ENCODE peak calls at places on chromosomes 5 and 9, in eight cellular contexts. One of them, this sample, is unnamed.

GRCh38 chr5:60101561-60101960 is 208.0 kb upstream of the PDE4D start:
- DNase-seq in transverse colon: no peak
- DNase-seq in GM12891: no peak
- DNase-seq in tibial nerve: no peak
- DNase-seq in Peyer's patch: no peak
- DNase-seq in uterus: no peak
- DNase-seq in HCT116: no peak
- DNase-seq in heart left ventricle: no peak
- DNase-seq in this sample: no peak

GRCh38 chr5:38923661-38924451 is 78.0 kb downstream of the OSMR start:
- DNase-seq in Peyer's patch: no peak
- DNase-seq in GM12891: no peak
- DNase-seq in uterus: no peak
- DNase-seq in HCT116: no peak
- DNase-seq in transverse colon: no peak
- DNase-seq in heart left ventricle: no peak
- DNase-seq in tibial nerve: no peak
- DNase-seq in this sample: no peak

GRCh38 chr5:133485468-133485867 is 126.9 kb downstream of the FSTL4 start:
- DNase-seq in heart left ventricle: no peak
- DNase-seq in uterus: no peak
- DNase-seq in Peyer's patch: no peak
- DNase-seq in transverse colon: no peak
- DNase-seq in GM12891: no peak
- DNase-seq in HCT116: no peak
- DNase-seq in tibial nerve: no peak
- DNase-seq in this sample: no peak

GRCh38 chr5:113058706-113059226 is 82.2 kb downstream of the DCP2 start:
- DNase-seq in GM12891: no peak
- DNase-seq in heart left ventricle: no peak
- DNase-seq in transverse colon: no peak
- DNase-seq in Peyer's patch: no peak
- DNase-seq in uterus: no peak
- DNase-seq in tibial nerve: no peak
- DNase-seq in HCT116: no peak
- DNase-seq in this sample: no peak

GRCh38 chr5:14153932-14154646 is 10.9 kb downstream of the TRIO start:
- DNase-seq in uterus: peak; percentile 81
- DNase-seq in transverse colon: peak; percentile 78
- DNase-seq in HCT116: no peak
- DNase-seq in tibial nerve: no peak
- DNase-seq in Peyer's patch: peak; percentile 69
- DNase-seq in GM12891: no peak
- DNase-seq in heart left ventricle: peak; percentile 81
- DNase-seq in this sample: no peak

GRCh38 chr9:129381481-129381957 is 203.5 kb upstream of the IER5L start:
- DNase-seq in transverse colon: no peak
- DNase-seq in Peyer's patch: no peak
- DNase-seq in heart left ventricle: no peak
- DNase-seq in tibial nerve: no peak
- DNase-seq in HCT116: no peak
- DNase-seq in uterus: no peak
- DNase-seq in GM12891: no peak
- DNase-seq in this sample: no peak

GRCh38 chr9:33044677-33045282 is 19.7 kb downstream of the DNAJA1 start:
- DNase-seq in GM12891: no peak
- DNase-seq in transverse colon: peak; percentile 48
- DNase-seq in heart left ventricle: peak; percentile 34
- DNase-seq in Peyer's patch: peak; percentile 56
- DNase-seq in uterus: no peak
- DNase-seq in tibial nerve: no peak
- DNase-seq in HCT116: no peak
- DNase-seq in this sample: no peak

GRCh38 chr9:34559616-34560546 is 29.6 kb downstream of the CNTFR start:
- DNase-seq in tibial nerve: no peak
- DNase-seq in GM12891: no peak
- DNase-seq in heart left ventricle: peak; percentile 38
- DNase-seq in HCT116: no peak
- DNase-seq in Peyer's patch: peak; percentile 82
- DNase-seq in uterus: no peak
- DNase-seq in transverse colon: peak; percentile 60
- DNase-seq in this sample: peak; percentile 47

GRCh38 chr5:151531581-151531980 is 59.5 kb downstream of the FAT2 start:
- DNase-seq in GM12891: no peak
- DNase-seq in Peyer's patch: no peak
- DNase-seq in HCT116: no peak
- DNase-seq in tibial nerve: no peak
- DNase-seq in transverse colon: no peak
- DNase-seq in heart left ventricle: no peak
- DNase-seq in uterus: no peak
- DNase-seq in this sample: no peak

GRCh38 chr9:121841771-121842611 is 190.6 kb downstream of the DAB2IP start:
- DNase-seq in transverse colon: no peak
- DNase-seq in HCT116: no peak
- DNase-seq in tibial nerve: no peak
- DNase-seq in uterus: peak; percentile 15
- DNase-seq in heart left ventricle: no peak
- DNase-seq in GM12891: no peak
- DNase-seq in Peyer's patch: no peak
- DNase-seq in this sample: no peak

GRCh38 chr9:71690058-71690691 is 78.1 kb downstream of the CEMIP2 start:
- DNase-seq in GM12891: no peak
- DNase-seq in tibial nerve: no peak
- DNase-seq in transverse colon: no peak
- DNase-seq in HCT116: no peak
- DNase-seq in uterus: no peak
- DNase-seq in Peyer's patch: no peak
- DNase-seq in heart left ventricle: no peak
- DNase-seq in this sample: no peak

GRCh38 chr9:112884086-112884485 is 6.6 kb downstream of the SLC46A2 start:
- DNase-seq in GM12891: no peak
- DNase-seq in transverse colon: no peak
- DNase-seq in tibial nerve: no peak
- DNase-seq in Peyer's patch: no peak
- DNase-seq in uterus: no peak
- DNase-seq in HCT116: no peak
- DNase-seq in heart left ventricle: no peak
- DNase-seq in this sample: peak; percentile 82

GRCh38 chr5:8436919-8437318 is 568.0 kb downstream of the MTRR start:
- DNase-seq in GM12891: no peak
- DNase-seq in tibial nerve: no peak
- DNase-seq in transverse colon: no peak
- DNase-seq in Peyer's patch: no peak
- DNase-seq in HCT116: no peak
- DNase-seq in heart left ventricle: peak; percentile 21
- DNase-seq in uterus: no peak
- DNase-seq in this sample: no peak

DNA sequence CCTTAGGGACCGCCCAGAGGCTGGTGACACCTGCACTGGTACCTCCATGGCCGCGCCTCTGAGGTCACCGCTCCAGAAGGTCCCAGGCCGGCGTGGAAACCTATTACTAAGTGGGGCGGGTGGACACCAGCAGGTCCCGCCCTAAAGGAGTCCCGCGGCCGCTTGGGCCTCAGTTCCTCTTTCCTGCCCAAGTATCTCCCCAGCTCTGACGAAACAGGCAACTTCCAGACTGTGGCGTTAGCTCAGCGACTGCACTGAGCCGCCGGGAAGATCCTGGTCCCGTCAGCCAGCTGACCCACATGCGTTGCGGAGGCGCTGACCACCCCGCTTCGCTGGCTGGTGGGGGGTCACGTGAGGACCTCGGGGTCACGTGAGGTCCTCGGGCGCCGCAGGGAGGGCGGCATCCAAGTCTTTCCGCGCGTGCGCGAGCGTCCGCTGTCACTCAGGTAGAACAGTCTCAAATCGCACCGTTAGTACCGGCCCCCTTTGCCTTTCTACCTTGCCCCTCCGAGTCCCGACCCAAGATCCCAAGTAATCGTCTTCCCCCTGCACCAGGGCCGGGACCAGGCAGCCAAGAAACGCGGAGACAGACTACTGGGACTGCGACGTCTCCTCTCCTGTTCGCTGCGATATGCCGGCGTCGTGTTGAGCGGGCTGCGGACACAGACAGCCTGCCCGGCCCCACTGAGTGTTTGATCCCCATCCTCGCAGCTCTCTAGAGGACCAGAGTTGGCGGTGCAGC is 53.7 kb upstream of the KDM4C start:
- DNase-seq in GM12891: peak; percentile 57
- DNase-seq in heart left ventricle: peak; percentile 92
- DNase-seq in HCT116: no peak
- DNase-seq in transverse colon: peak; percentile 91
- DNase-seq in Peyer's patch: peak; percentile 80
- DNase-seq in uterus: peak; percentile 72
- DNase-seq in tibial nerve: peak; percentile 51
- DNase-seq in this sample: no peak
- TF ChIP-seq POLR2A in GM12891: no peak
- TF ChIP-seq POLR2A in heart left ventricle: no peak
- TF ChIP-seq POLR2A in HCT116: no peak
- TF ChIP-seq POLR2A in transverse colon: peak; percentile 63
- TF ChIP-seq POLR2A in Peyer's patch: peak; percentile 72
- TF ChIP-seq POLR2A in uterus: peak; percentile 34
- TF ChIP-seq POLR2A in tibial nerve: peak; percentile 8
- TF ChIP-seq POLR2A in this sample: no peak

GRCh38 chr9:134047868-134048581 is 19.8 kb downstream of the BRD3 start:
- DNase-seq in GM12891: no peak
- DNase-seq in HCT116: no peak
- DNase-seq in transverse colon: no peak
- DNase-seq in Peyer's patch: no peak
- DNase-seq in heart left ventricle: no peak
- DNase-seq in tibial nerve: no peak
- DNase-seq in uterus: no peak
- DNase-seq in this sample: no peak

GRCh38 chr9:134045841-134046544 is 20.7 kb downstream of the BRD3OS start:
- DNase-seq in uterus: no peak
- DNase-seq in heart left ventricle: no peak
- DNase-seq in GM12891: no peak
- DNase-seq in transverse colon: no peak
- DNase-seq in Peyer's patch: no peak
- DNase-seq in HCT116: no peak
- DNase-seq in tibial nerve: no peak
- DNase-seq in this sample: no peak

GRCh38 chr9:134046894-134047681 is 20.7 kb downstream of the BRD3 start:
- DNase-seq in uterus: no peak
- DNase-seq in GM12891: no peak
- DNase-seq in heart left ventricle: no peak
- DNase-seq in Peyer's patch: no peak
- DNase-seq in tibial nerve: no peak
- DNase-seq in HCT116: no peak
- DNase-seq in transverse colon: no peak
- DNase-seq in this sample: no peak

GRCh38 chr9:134043531-134043988 is 18.3 kb downstream of the BRD3OS start:
- DNase-seq in transverse colon: no peak
- DNase-seq in heart left ventricle: no peak
- DNase-seq in uterus: no peak
- DNase-seq in Peyer's patch: no peak
- DNase-seq in tibial nerve: no peak
- DNase-seq in HCT116: no peak
- DNase-seq in GM12891: no peak
- DNase-seq in this sample: no peak

DNA sequence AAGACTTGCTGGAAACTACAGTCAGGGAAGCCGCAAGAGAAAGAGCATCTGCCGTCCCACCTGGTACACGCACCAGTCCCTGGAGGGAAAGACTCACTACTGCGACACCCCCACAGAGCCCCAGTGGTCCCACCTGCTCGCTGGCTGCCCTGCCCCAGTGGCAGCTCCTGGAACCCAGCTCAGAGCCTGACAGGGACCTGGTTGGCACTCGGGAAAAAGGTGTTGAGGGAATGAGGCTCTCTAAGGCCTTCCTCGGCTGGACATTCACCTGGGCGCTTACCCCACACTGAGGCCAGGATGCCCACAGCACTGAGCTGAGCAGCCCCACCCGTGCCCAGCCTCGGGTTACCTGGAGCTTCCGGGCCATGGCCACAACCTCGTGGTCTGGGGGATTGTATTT is 19.7 kb downstream of the BRD3OS start:
- DNase-seq in HCT116: no peak
- DNase-seq in uterus: no peak
- DNase-seq in GM12891: no peak
- DNase-seq in tibial nerve: no peak
- DNase-seq in transverse colon: no peak
- DNase-seq in heart left ventricle: no peak
- DNase-seq in Peyer's patch: no peak
- DNase-seq in this sample: no peak
- TF ChIP-seq POLR2A in HCT116: no peak
- TF ChIP-seq POLR2A in uterus: no peak
- TF ChIP-seq POLR2A in GM12891: no peak
- TF ChIP-seq POLR2A in tibial nerve: no peak
- TF ChIP-seq POLR2A in transverse colon: no peak
- TF ChIP-seq POLR2A in heart left ventricle: no peak
- TF ChIP-seq POLR2A in Peyer's patch: no peak
- TF ChIP-seq POLR2A in this sample: no peak

DNA sequence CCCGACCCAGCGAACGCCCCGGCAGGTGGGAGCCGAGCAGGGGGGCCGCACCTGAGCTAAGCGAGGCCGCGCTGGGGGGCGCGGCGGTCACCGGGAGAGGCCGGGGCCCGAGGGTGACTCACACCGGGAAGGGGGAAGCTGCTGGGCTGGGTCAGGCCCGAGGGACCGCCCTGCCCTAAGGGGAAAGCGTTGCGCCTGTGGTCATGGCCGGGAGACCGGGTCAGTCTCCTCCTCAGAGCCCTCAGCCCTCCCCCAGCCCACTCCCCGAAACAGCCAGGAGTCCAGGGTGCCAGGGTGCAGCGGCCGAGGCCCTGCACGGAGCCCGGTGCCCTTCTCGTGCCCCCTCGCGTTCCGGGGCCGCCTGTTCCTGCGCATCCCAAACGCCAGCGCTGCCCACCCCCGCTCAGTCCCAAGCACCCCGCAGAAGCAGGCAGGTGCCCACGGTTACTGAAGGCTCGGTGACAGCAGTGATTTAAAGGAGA is 658 bp downstream of the NOXA1 start:
- DNase-seq in Peyer's patch: peak; percentile 77
- DNase-seq in transverse colon: peak; percentile 81
- DNase-seq in GM12891: no peak
- DNase-seq in HCT116: no peak
- DNase-seq in heart left ventricle: no peak
- DNase-seq in uterus: peak; percentile 61
- DNase-seq in tibial nerve: no peak
- DNase-seq in this sample: peak; percentile 93
- TF ChIP-seq POLR2A in Peyer's patch: peak; percentile 52
- TF ChIP-seq POLR2A in transverse colon: peak; percentile 66
- TF ChIP-seq POLR2A in GM12891: no peak
- TF ChIP-seq POLR2A in HCT116: no peak
- TF ChIP-seq POLR2A in heart left ventricle: no peak
- TF ChIP-seq POLR2A in uterus: no peak
- TF ChIP-seq POLR2A in tibial nerve: no peak
- TF ChIP-seq POLR2A in this sample: no peak

DNA sequence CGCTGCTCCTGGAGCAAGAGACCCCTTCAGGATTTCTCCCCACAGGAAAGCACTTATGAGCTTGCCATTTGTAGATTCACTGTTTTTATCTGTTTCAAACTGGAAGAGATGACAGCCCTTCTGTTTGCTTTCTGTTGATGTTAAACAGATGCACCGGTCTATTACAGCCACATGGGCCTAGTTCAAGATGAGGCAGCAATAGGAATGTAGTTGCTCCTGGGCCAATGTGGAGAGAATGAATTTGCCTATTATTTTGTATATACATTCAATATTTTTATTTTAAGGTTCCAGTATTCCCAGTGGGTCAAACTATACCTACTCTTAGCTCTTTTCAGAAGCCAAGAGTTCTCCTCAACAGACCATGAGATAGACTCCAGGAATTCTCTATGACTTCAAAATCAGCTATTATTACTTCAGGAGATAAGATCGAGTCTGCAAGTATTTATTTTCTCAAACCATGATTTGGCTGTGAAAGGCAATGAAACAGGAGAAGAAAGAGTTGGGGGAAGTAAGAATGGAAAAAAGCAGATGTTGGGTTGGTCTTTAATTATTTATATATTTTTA is 461.6 kb downstream of the RASEF start:
- DNase-seq in HCT116: no peak
- DNase-seq in tibial nerve: no peak
- DNase-seq in Peyer's patch: no peak
- DNase-seq in GM12891: no peak
- DNase-seq in transverse colon: no peak
- DNase-seq in heart left ventricle: no peak
- DNase-seq in uterus: peak; percentile 26
- DNase-seq in this sample: no peak
- TF ChIP-seq POLR2A in HCT116: no peak
- TF ChIP-seq POLR2A in tibial nerve: no peak
- TF ChIP-seq POLR2A in Peyer's patch: no peak
- TF ChIP-seq POLR2A in GM12891: no peak
- TF ChIP-seq POLR2A in transverse colon: no peak
- TF ChIP-seq POLR2A in heart left ventricle: no peak
- TF ChIP-seq POLR2A in uterus: no peak
- TF ChIP-seq POLR2A in this sample: no peak

This sample was measured in H54.